ENCODE peak calls at places on chromosomes 6 and 20, in six cellular contexts. One of them, this sample, is unnamed.

GRCh38 chr6:132344811-132345210 is 56.5 kb downstream of the MOXD1 start:
- DNase-seq in NCI-H774: no peak
- DNase-seq in IMR-90: no peak
- DNase-seq in ascending aorta: no peak
- DNase-seq in pancreas: no peak
- DNase-seq in upper lobe of right lung: no peak
- DNase-seq in this sample: no peak

GRCh38 chr20:25090492-25091429 is 8.8 kb upstream of the VSX1 start:
- DNase-seq in NCI-H774: peak
- DNase-seq in IMR-90: no peak
- DNase-seq in ascending aorta: peak
- DNase-seq in pancreas: no peak
- DNase-seq in upper lobe of right lung: no peak
- DNase-seq in this sample: no peak

GRCh38 chr6:41920921-41921711 is at the start of the genes BYSL and MED20:
- DNase-seq in NCI-H774: peak
- DNase-seq in IMR-90: peak
- DNase-seq in ascending aorta: peak
- DNase-seq in pancreas: peak
- DNase-seq in upper lobe of right lung: peak
- DNase-seq in this sample: peak

GRCh38 chr6:138231399-138231886 is 13.2 kb upstream of the PBOV1 start:
- DNase-seq in NCI-H774: peak
- DNase-seq in IMR-90: no peak
- DNase-seq in ascending aorta: no peak
- DNase-seq in pancreas: no peak
- DNase-seq in upper lobe of right lung: no peak
- DNase-seq in this sample: peak

GRCh38 chr6:57130784-57131183 is 40.8 kb downstream of the ZNF451 start:
- DNase-seq in NCI-H774: no peak
- DNase-seq in IMR-90: peak
- DNase-seq in ascending aorta: no peak
- DNase-seq in pancreas: no peak
- DNase-seq in upper lobe of right lung: no peak
- DNase-seq in this sample: no peak

GRCh38 chr6:53496797-53497196 is 48.1 kb downstream of the GCLC start:
- DNase-seq in NCI-H774: no peak
- DNase-seq in IMR-90: peak
- DNase-seq in ascending aorta: no peak
- DNase-seq in pancreas: no peak
- DNase-seq in upper lobe of right lung: no peak
- DNase-seq in this sample: no peak

GRCh38 chr6:11328613-11329247 is 96.3 kb upstream of the NEDD9 start:
- DNase-seq in NCI-H774: no peak
- DNase-seq in IMR-90: peak
- DNase-seq in ascending aorta: no peak
- DNase-seq in pancreas: no peak
- DNase-seq in upper lobe of right lung: no peak
- DNase-seq in this sample: no peak

GRCh38 chr6:125611573-125612399 is 137.6 kb upstream of the HEY2 start:
- DNase-seq in NCI-H774: peak
- DNase-seq in IMR-90: no peak
- DNase-seq in ascending aorta: no peak
- DNase-seq in pancreas: peak
- DNase-seq in upper lobe of right lung: no peak
- DNase-seq in this sample: no peak

GRCh38 chr6:160188773-160189172 is 67.2 kb downstream of the SLC22A1 start:
- DNase-seq in NCI-H774: no peak
- DNase-seq in IMR-90: no peak
- DNase-seq in ascending aorta: no peak
- DNase-seq in pancreas: no peak
- DNase-seq in upper lobe of right lung: no peak
- DNase-seq in this sample: no peak

GRCh38 chr20:11261533-11262000 is 587.8 kb upstream of the JAG1 start:
- DNase-seq in NCI-H774: no peak
- DNase-seq in IMR-90: peak
- DNase-seq in ascending aorta: no peak
- DNase-seq in pancreas: no peak
- DNase-seq in upper lobe of right lung: no peak
- DNase-seq in this sample: no peak

GRCh38 chr20:61539706-61540360 is 287.8 kb downstream of the CDH4 start:
- DNase-seq in NCI-H774: no peak
- DNase-seq in IMR-90: no peak
- DNase-seq in ascending aorta: no peak
- DNase-seq in pancreas: no peak
- DNase-seq in upper lobe of right lung: no peak
- DNase-seq in this sample: no peak

This sample was measured in prostate gland.